ENCODE peak calls at places on chromosome 18, in six cellular contexts. P is kidney epithelial cell, N is endothelial cell, U is lung, V is coronary artery, J is GM20000. D is an unnamed sample.

GRCh38 chr18:62239475-62239874 is 52.4 kb downstream of the RELCH start:
- DNase-seq in P (no peak), N (no peak), U (no peak), V (no peak), J (no peak), D (no peak)

GRCh38 chr18:46278481-46279465 is 174.6 kb downstream of the HAUS1 start:
- DNase-seq in P (no peak), N (no peak), U (no peak), V (no peak), J (no peak), D (no peak)

GRCh38 chr18:37381554-37381953 is 184.0 kb downstream of the CELF4 start:
- DNase-seq in P (no peak), N (no peak), U (no peak), V (no peak), J (no peak), D (no peak)

GRCh38 chr18:76432970-76433767 is 61.9 kb downstream of the ZNF516 start:
- DNase-seq in P (no peak), N (no peak), U (no peak), V (no peak), J (no peak), D (no peak)

GRCh38 chr18:58288922-58289797 is 245.1 kb downstream of the NEDD4L start:
- DNase-seq in P (peak), N (no peak), U (no peak), V (no peak), J (peak), D (peak)

GRCh38 chr18:39274535-39274934 is 1708.9 kb upstream of the CELF4 start:
- DNase-seq in P (no peak), N (no peak), U (no peak), V (no peak), J (no peak), D (no peak)

GRCh38 chr18:3411854-3412268 is 38.1 kb upstream of the TGIF1 start:
- DNase-seq in P (no peak), N (no peak), U (peak), V (no peak), J (no peak), D (no peak)

GRCh38 chr18:60060578-60060977 is 160.8 kb downstream of the PMAIP1 start:
- DNase-seq in P (no peak), N (no peak), U (no peak), V (no peak), J (no peak), D (no peak)

GRCh38 chr18:24600076-24600654 is 139.7 kb downstream of the HRH4 start:
- DNase-seq in P (no peak), N (peak), U (no peak), V (no peak), J (peak), D (peak)

GRCh38 chr18:58792086-58792485 is 72.6 kb upstream of the ZNF532 start:
- DNase-seq in P (no peak), N (no peak), U (no peak), V (no peak), J (peak), D (peak)

GRCh38 chr18:9647496-9648323 is 33.4 kb upstream of the PPP4R1 start:
- DNase-seq in P (no peak), N (no peak), U (no peak), V (no peak), J (no peak), D (no peak)

GRCh38 chr18:9067823-9068222 is 34.7 kb upstream of the NDUFV2 start:
- DNase-seq in P (no peak), N (no peak), U (no peak), V (no peak), J (no peak), D (no peak)

GRCh38 chr18:42931501-42931900 is 184.0 kb downstream of the RIT2 start:
- DNase-seq in P (peak), N (no peak), U (no peak), V (no peak), J (no peak), D (no peak)

GRCh38 chr18:61946449-61946848 is 53.6 kb upstream of the RNF152 start:
- DNase-seq in P (no peak), N (no peak), U (no peak), V (no peak), J (no peak), D (no peak)

GRCh38 chr18:57207124-57207916 is 60.4 kb downstream of the BOD1L2 start:
- DNase-seq in P (no peak), N (no peak), U (no peak), V (no peak), J (no peak), D (no peak)

GRCh38 chr18:13235981-13236380 is 17.4 kb downstream of the LDLRAD4 start:
- DNase-seq in P (no peak), N (no peak), U (no peak), V (peak), J (no peak), D (no peak)

GRCh38 chr18:69444221-69444620 is 43.5 kb downstream of the DOK6 start:
- DNase-seq in P (no peak), N (no peak), U (no peak), V (no peak), J (no peak), D (no peak)

GRCh38 chr18:62131305-62131909 is 55.4 kb downstream of the PIGN start:
- DNase-seq in P (no peak), N (peak), U (peak), V (no peak), J (peak), D (peak)

GRCh38 chr18:3350566-3351527 is 88.9 kb downstream of the MYL12B start:
- DNase-seq in P (no peak), N (no peak), U (no peak), V (no peak), J (no peak), D (no peak)

GRCh38 chr18:6444484-6445228 is 29.9 kb upstream of the L3MBTL4 start:
- DNase-seq in P (no peak), N (no peak), U (no peak), V (no peak), J (no peak), D (no peak)

GRCh38 chr18:13564579-13564978 is 161.8 kb downstream of the FAM210A start:
- DNase-seq in P (no peak), N (no peak), U (no peak), V (peak), J (no peak), D (no peak)

GRCh38 chr18:13268035-13268700 is 49.6 kb downstream of the LDLRAD4 start:
- DNase-seq in P (peak), N (no peak), U (no peak), V (no peak), J (no peak), D (no peak)

GRCh38 chr18:63947051-63947790 is 1.9 kb upstream of the HMSD start:
- DNase-seq in P (no peak), N (no peak), U (no peak), V (no peak), J (no peak), D (no peak)

GRCh38 chr18:63953811-63954210 is 4.7 kb downstream of the HMSD start:
- DNase-seq in P (no peak), N (no peak), U (no peak), V (no peak), J (no peak), D (no peak)

GRCh38 chr18:63951302-63951705 is 2.2 kb downstream of the HMSD start:
- DNase-seq in P (no peak), N (no peak), U (no peak), V (no peak), J (peak), D (peak)

DNA sequence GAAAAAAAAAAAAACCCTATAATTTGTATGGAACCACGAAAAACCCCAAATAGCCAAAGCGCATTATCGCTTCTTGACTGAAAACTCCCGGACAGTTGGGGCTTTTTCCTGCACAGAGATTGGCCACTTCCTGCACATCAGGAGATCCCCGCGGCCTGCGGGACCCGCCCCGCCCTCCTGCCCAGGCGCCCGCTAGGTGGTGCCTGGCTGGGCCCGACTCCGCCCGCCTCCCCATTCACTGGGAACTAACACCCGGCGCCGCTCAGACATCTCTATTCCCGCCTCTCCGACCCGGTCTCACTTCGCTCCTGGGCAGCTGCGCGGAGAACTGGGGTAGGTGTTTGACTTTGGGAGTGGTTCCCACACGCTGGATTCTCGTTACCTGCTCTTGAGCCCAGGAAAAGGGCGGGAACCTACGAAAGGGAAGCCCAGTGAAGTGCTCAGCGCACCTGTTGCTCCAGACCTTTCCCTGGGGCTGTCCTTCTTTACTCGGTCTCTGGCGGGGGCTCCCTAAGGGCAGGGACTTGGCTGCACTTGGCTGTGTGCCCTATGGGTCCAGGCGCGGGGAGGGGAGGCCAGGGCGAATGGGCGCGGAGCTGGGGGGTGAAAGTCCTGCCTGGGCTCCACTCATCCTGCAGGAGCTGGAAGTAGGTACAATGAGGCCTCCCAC is at the start of gene HMSD:
- DNase-seq in P (no peak), N (peak), U (peak), V (peak), J (peak), D (peak)
- TF ChIP-seq CTCF in P (peak), N (no peak), U (no peak), V (no peak), J (peak), D (peak)

GRCh38 chr18:44598514-44598913 is 82.2 kb upstream of the SETBP1 start:
- DNase-seq in P (no peak), N (no peak), U (no peak), V (no peak), J (no peak), D (no peak)
- TF ChIP-seq CTCF in P (no peak), N (no peak), U (no peak), V (no peak), J (no peak), D (no peak)

DNA sequence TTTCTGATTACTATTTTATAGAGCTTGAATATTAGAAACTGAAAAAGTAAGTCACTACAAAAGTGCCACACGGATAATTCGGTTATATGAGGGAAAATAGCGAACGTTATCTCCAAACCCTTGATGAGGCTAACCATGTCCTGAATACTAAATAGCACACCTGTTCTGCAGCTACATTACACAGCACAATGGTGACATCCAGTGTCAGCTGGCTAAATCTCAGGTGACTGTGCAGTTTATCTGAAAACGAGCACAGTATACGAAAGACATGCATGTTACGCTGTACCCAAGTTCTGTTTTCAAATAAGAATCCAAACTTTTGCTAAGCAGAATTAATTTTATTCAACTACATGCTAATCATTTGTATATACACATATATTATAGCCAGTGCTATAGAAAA is 9.0 kb downstream of the CCDC68 start:
- DNase-seq in P (no peak), N (no peak), U (no peak), V (no peak), J (no peak), D (no peak)
- TF ChIP-seq CTCF in P (no peak), N (no peak), U (no peak), V (no peak), J (no peak), D (no peak)

GRCh38 chr18:28109781-28110460 is 67.0 kb downstream of the CDH2 start:
- DNase-seq in P (no peak), N (no peak), U (no peak), V (no peak), J (no peak), D (no peak)

GRCh38 chr18:28112056-28112470 is 64.9 kb downstream of the CDH2 start:
- DNase-seq in P (peak), N (no peak), U (no peak), V (no peak), J (no peak), D (no peak)

GRCh38 chr18:28110924-28111323 is 66.0 kb downstream of the CDH2 start:
- DNase-seq in P (no peak), N (no peak), U (no peak), V (no peak), J (no peak), D (no peak)

GRCh38 chr18:28108254-28108653 is 68.7 kb downstream of the CDH2 start:
- DNase-seq in P (no peak), N (no peak), U (no peak), V (no peak), J (no peak), D (no peak)

GRCh38 chr18:28108801-28109200 is 68.1 kb downstream of the CDH2 start:
- DNase-seq in P (no peak), N (no peak), U (no peak), V (no peak), J (no peak), D (no peak)
- TF ChIP-seq CTCF in P (peak), N (no peak), U (no peak), V (no peak), J (no peak), D (no peak)

DNA sequence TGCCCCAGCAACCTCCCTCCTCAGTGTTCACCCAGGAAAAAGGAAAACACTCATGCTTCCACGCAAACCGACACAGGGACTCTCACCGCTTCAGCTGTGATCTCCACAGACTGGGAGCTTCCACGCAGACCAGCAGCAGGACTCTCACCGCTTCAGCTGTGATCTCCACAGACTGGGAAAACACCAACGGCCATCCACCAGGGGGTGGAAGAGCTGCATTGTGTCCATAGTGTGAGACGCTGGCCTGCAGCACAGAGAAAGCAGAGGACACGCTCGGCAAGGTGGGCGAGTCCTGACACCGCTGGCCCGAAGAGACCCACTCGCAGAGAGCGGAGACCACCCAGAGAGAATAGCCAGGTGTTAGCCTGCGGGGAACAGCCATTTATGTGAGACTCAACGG is 42.5 kb upstream of the NFATC1 start:
- DNase-seq in P (no peak), N (peak), U (no peak), V (no peak), J (no peak), D (no peak)
- TF ChIP-seq CTCF in P (peak), N (no peak), U (no peak), V (no peak), J (no peak), D (peak)

GRCh38 chr18:74652392-74652988 is 54.8 kb downstream of the ZNF407 start:
- DNase-seq in P (no peak), N (no peak), U (no peak), V (no peak), J (peak), D (peak)
- TF ChIP-seq CTCF in P (peak), N (peak), U (peak), V (peak), J (peak), D (peak)

GRCh38 chr18:75351409-75351808 is 76.1 kb downstream of the SMIM21 start:
- DNase-seq in P (no peak), N (no peak), U (no peak), V (no peak), J (no peak), D (no peak)
- TF ChIP-seq CTCF in P (no peak), N (no peak), U (no peak), V (no peak), J (no peak), D (no peak)